ENCODE peak calls at places on chromosomes 11 and 22, in four cellular contexts. One of them, this sample, is unnamed.

GRCh38 chr11:64810891-64811272 is 531 bp upstream of the MEN1 start:
- DNase-seq in progenitor cell of endocrine pancreas: no peak
- DNase-seq in colonic mucosa: peak
- DNase-seq in MCF 10A: no peak
- DNase-seq in this sample: no peak

GRCh38 chr11:78195917-78196545 is 7.3 kb downstream of the USP35 start:
- DNase-seq in MCF 10A: no peak
- DNase-seq in progenitor cell of endocrine pancreas: no peak
- DNase-seq in colonic mucosa: no peak
- DNase-seq in this sample: no peak

GRCh38 chr11:41379084-41379483 is 80.4 kb downstream of the LRRC4C start:
- DNase-seq in progenitor cell of endocrine pancreas: no peak
- DNase-seq in MCF 10A: no peak
- DNase-seq in colonic mucosa: no peak
- DNase-seq in this sample: no peak

GRCh38 chr11:60756307-60757032 is at the start of gene MS4A15:
- DNase-seq in progenitor cell of endocrine pancreas: no peak
- DNase-seq in MCF 10A: peak
- DNase-seq in colonic mucosa: no peak
- DNase-seq in this sample: no peak

GRCh38 chr11:31646206-31646605 is 136.6 kb downstream of the ELP4 start:
- DNase-seq in MCF 10A: peak
- DNase-seq in progenitor cell of endocrine pancreas: no peak
- DNase-seq in colonic mucosa: no peak
- DNase-seq in this sample: no peak

GRCh38 chr11:46918087-46918751 is at the start of gene LRP4:
- DNase-seq in MCF 10A: no peak
- DNase-seq in progenitor cell of endocrine pancreas: peak
- DNase-seq in colonic mucosa: peak
- DNase-seq in this sample: no peak

GRCh38 chr11:120032766-120033390 is 105.0 kb downstream of the TRIM29 start:
- DNase-seq in MCF 10A: no peak
- DNase-seq in colonic mucosa: no peak
- DNase-seq in progenitor cell of endocrine pancreas: no peak
- DNase-seq in this sample: no peak

GRCh38 chr11:59755701-59756495 is 722 bp downstream of the STX3 start:
- DNase-seq in colonic mucosa: peak
- DNase-seq in MCF 10A: peak
- DNase-seq in progenitor cell of endocrine pancreas: peak
- DNase-seq in this sample: peak

GRCh38 chr11:135074397-135074998 is 662.5 kb upstream of the B3GAT1 start:
- DNase-seq in colonic mucosa: no peak
- DNase-seq in progenitor cell of endocrine pancreas: no peak
- DNase-seq in MCF 10A: peak
- DNase-seq in this sample: no peak

GRCh38 chr22:35631597-35631996 is 14.5 kb upstream of the MB start:
- DNase-seq in progenitor cell of endocrine pancreas: no peak
- DNase-seq in colonic mucosa: peak
- DNase-seq in MCF 10A: peak
- DNase-seq in this sample: no peak

GRCh38 chr22:23856721-23857605 is 712 bp upstream of the SLC2A11 start:
- DNase-seq in colonic mucosa: peak
- DNase-seq in progenitor cell of endocrine pancreas: peak
- DNase-seq in MCF 10A: no peak
- DNase-seq in this sample: no peak

GRCh38 chr22:38706101-38706884 is 549 bp downstream of the GTPBP1 start:
- DNase-seq in MCF 10A: peak
- DNase-seq in colonic mucosa: peak
- DNase-seq in progenitor cell of endocrine pancreas: peak
- DNase-seq in this sample: no peak

GRCh38 chr22:32473388-32473952 is 1.1 kb upstream of the FBXO7 start:
- DNase-seq in MCF 10A: peak
- DNase-seq in colonic mucosa: peak
- DNase-seq in progenitor cell of endocrine pancreas: no peak
- DNase-seq in this sample: no peak

GRCh38 chr22:32475428-32476010 is 908 bp downstream of the FBXO7 start:
- DNase-seq in colonic mucosa: peak
- DNase-seq in MCF 10A: no peak
- DNase-seq in progenitor cell of endocrine pancreas: no peak
- DNase-seq in this sample: no peak

GRCh38 chr22:32476286-32476685 is 1.7 kb downstream of the FBXO7 start:
- DNase-seq in MCF 10A: no peak
- DNase-seq in progenitor cell of endocrine pancreas: no peak
- DNase-seq in colonic mucosa: no peak
- DNase-seq in this sample: no peak

GRCh38 chr22:32476804-32477203 is 2.2 kb downstream of the FBXO7 start:
- DNase-seq in progenitor cell of endocrine pancreas: no peak
- DNase-seq in colonic mucosa: no peak
- DNase-seq in MCF 10A: no peak
- DNase-seq in this sample: no peak

DNA sequence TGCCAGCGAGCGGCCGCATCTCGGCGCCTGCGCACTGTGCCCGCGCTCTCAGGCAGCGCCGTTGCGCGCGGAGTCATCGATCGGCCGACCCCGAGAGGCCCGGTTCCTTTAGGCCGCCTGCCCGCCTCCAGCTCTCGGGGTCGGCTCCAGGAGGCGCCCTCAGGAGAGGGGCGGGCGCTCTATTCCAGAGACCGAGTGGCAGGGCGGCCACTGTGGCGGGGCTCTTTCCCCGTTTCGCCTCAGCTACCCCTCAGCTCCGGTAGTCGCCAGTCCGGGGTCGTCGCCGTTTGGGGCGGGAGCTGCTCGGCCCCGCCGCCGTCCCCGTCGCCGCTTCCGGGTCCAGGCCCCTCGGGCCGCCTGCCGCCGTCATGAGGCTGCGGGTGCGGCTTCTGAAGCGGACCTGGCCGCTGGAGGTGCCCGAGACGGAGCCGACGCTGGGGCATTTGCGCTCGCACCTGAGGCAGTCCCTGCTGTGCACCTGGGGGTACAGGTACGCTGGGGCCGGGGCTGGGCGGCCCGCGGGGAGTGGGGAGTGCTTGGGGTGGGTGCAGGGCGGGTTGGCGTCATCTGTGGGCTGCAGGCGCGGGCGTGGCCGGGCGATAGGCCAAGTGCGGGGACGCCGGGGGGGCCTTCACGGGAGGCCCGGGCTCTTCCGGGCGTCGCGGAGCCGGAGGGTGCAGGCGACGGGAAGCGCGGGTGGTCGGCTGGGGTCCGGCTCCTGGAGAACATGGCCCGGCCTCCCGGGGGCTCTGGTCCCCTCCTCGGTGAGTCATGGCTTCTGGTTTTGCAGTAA is at the start of gene FBXO7:
- DNase-seq in MCF 10A: peak
- DNase-seq in colonic mucosa: peak
- DNase-seq in progenitor cell of endocrine pancreas: peak
- DNase-seq in this sample: peak
- TF ChIP-seq CTCF in MCF 10A: peak
- TF ChIP-seq CTCF in colonic mucosa: no peak
- TF ChIP-seq CTCF in progenitor cell of endocrine pancreas: peak
- TF ChIP-seq CTCF in this sample: no peak

DNA sequence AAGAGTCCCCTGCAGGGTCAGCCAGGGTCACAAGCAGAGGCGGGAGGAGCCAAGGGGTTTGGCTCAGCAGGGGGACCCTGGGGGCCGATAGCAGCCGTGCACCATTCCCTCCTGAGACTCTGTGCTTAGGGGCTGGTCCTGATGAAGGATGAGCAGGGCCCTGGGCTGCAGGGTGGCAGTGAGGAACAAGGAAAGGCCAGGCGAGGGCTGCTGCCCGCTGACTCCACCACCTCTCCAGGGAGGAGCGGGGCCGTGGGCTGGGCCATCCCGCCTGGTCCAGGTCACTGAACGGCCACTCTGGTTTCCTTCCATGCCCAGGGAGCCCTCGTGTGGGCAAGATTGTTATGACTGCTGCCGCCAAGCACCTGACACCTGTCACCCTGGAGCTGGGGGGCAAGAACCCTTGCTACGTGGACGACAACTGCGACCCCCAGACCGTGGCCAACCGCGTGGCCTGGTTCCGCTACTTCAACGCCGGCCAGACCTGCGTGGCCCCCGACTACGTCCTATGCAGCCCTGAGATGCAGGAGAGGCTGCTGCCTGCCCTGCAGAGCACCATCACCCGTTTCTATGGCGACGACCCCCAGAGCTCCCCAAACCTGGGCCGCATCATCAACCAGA is 9.2 kb upstream of the NDUFS8 start:
- DNase-seq in colonic mucosa: peak
- DNase-seq in progenitor cell of endocrine pancreas: no peak
- DNase-seq in MCF 10A: peak
- DNase-seq in this sample: no peak
- TF ChIP-seq CTCF in colonic mucosa: peak
- TF ChIP-seq CTCF in progenitor cell of endocrine pancreas: peak
- TF ChIP-seq CTCF in MCF 10A: peak
- TF ChIP-seq CTCF in this sample: no peak

DNA sequence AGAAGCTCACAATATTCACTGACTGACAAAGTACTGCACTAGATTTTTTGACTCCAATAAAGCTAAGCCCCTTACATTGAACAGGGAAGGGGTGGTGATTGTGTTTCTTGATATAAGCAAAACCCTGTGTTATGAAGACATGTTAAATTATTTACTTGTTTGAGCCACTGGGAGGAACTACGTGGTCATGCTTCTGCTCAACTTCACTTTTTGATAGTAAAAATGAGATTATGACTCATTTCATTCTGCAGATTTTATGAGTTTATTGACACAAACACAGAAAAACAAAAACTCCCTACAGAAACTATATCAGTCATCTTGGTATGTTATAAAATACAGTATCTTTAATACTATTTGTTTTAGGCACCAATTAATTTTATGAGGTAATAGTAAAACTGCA is 124.7 kb downstream of the CADM1 start:
- DNase-seq in progenitor cell of endocrine pancreas: no peak
- DNase-seq in MCF 10A: no peak
- DNase-seq in colonic mucosa: no peak
- DNase-seq in this sample: no peak
- TF ChIP-seq CTCF in progenitor cell of endocrine pancreas: no peak
- TF ChIP-seq CTCF in MCF 10A: no peak
- TF ChIP-seq CTCF in colonic mucosa: no peak
- TF ChIP-seq CTCF in this sample: no peak

GRCh38 chr11:43327987-43328386 is 16.2 kb downstream of the API5 start:
- DNase-seq in colonic mucosa: no peak
- DNase-seq in MCF 10A: peak
- DNase-seq in progenitor cell of endocrine pancreas: no peak
- DNase-seq in this sample: no peak
- TF ChIP-seq CTCF in colonic mucosa: no peak
- TF ChIP-seq CTCF in MCF 10A: no peak
- TF ChIP-seq CTCF in progenitor cell of endocrine pancreas: no peak
- TF ChIP-seq CTCF in this sample: no peak

This sample was measured in omental fat pad.